ENCODE peak calls at places on chromosomes 7 and 10, in six cellular contexts. E is fibroblast of the conjunctiva, X is posterior vena cava, F is AG08395, H is H4, G is NCI-H1417 treated with DMSO at 0.1 percent for 48 hours. T is an unnamed sample.

GRCh38 chr7:48426966-48427555 is 255.8 kb downstream of the ABCA13 start:
- DNase-seq in E (no peak), X (no peak), F (peak; percentile 4), H (no peak), G (no peak), T (no peak)

GRCh38 chr7:28629216-28629848 is 217.0 kb downstream of the CREB5 start:
- DNase-seq in E (no peak), X (no peak), F (peak; percentile 71), H (no peak), G (no peak), T (no peak)

GRCh38 chr7:16416289-16417282 is 4.8 kb downstream of the CRPPA start:
- DNase-seq in E (no peak), X (no peak), F (peak; percentile 39), H (peak; percentile 83), G (no peak), T (no peak)

GRCh38 chr7:133197972-133198544 is 54.8 kb upstream of the EXOC4 start:
- DNase-seq in E (no peak), X (no peak), F (no peak), H (no peak), G (no peak), T (no peak)

GRCh38 chr7:55965805-55966421 is 1.5 kb downstream of the NIPSNAP2 start:
- DNase-seq in E (peak; percentile 57), X (no peak), F (peak; percentile 28), H (no peak), G (no peak), T (peak; percentile 46)

GRCh38 chr7:67856046-67856445 is 859.4 kb downstream of the TYW1 start:
- DNase-seq in E (no peak), X (no peak), F (no peak), H (no peak), G (no peak), T (no peak)

GRCh38 chr10:47245731-47246350 is 54.2 kb upstream of the GDF10 start:
- DNase-seq in E (no peak), X (no peak), F (no peak), H (no peak), G (no peak), T (no peak)

GRCh38 chr7:23055582-23056178 is 41.8 kb upstream of the HYCC1 start:
- DNase-seq in E (peak; percentile 67), X (no peak), F (peak; percentile 69), H (peak; percentile 86), G (peak; percentile 63), T (peak; percentile 33)

GRCh38 chr10:133124357-133125211 is 35.4 kb upstream of the KNDC1 start:
- DNase-seq in E (no peak), X (peak; percentile 79), F (peak; percentile 74), H (no peak), G (no peak), T (no peak)

GRCh38 chr7:360454-361100 is 70.6 kb downstream of the FOXL3 start:
- DNase-seq in E (no peak), X (peak; percentile 64), F (no peak), H (no peak), G (no peak), T (no peak)

GRCh38 chr10:86376403-86376802 is 9.8 kb upstream of the GRID1 start:
- DNase-seq in E (no peak), X (no peak), F (no peak), H (no peak), G (no peak), T (no peak)

GRCh38 chr7:44326261-44327125 is 1.1 kb upstream of the CAMK2B start:
- DNase-seq in E (no peak), X (no peak), F (no peak), H (peak; percentile 16), G (no peak), T (no peak)

GRCh38 chr10:84329094-84329611 is 764 bp downstream of the CCSER2 start:
- DNase-seq in E (no peak), X (no peak), F (peak; percentile 20), H (peak; percentile 29), G (no peak), T (no peak)

GRCh38 chr10:15684768-15685167 is 35.0 kb downstream of the ITGA8 start:
- DNase-seq in E (no peak), X (no peak), F (no peak), H (no peak), G (no peak), T (no peak)

GRCh38 chr10:12934777-12935176 is 66.7 kb downstream of the CCDC3 start:
- DNase-seq in E (no peak), X (no peak), F (no peak), H (peak; percentile 80), G (no peak), T (no peak)

GRCh38 chr10:100621360-100622205 is 85.8 kb downstream of the HIF1AN start:
- DNase-seq in E (no peak), X (peak; percentile 54), F (no peak), H (no peak), G (no peak), T (no peak)

GRCh38 chr7:94907420-94908203 is at the start of gene PPP1R9A:
- DNase-seq in E (no peak), X (no peak), F (peak; percentile 20), H (peak; percentile 16), G (peak; percentile 41), T (no peak)

GRCh38 chr10:72085864-72086465 is 2.4 kb downstream of the SPOCK2 start:
- DNase-seq in E (no peak), X (no peak), F (no peak), H (no peak), G (no peak), T (no peak)

GRCh38 chr10:82091413-82091812 is 216.4 kb downstream of the NRG3 start:
- DNase-seq in E (no peak), X (no peak), F (no peak), H (no peak), G (no peak), T (no peak)

GRCh38 chr10:72712136-72712535 is 20.2 kb downstream of the MCU start:
- DNase-seq in E (no peak), X (no peak), F (peak; percentile 48), H (no peak), G (no peak), T (no peak)

GRCh38 chr10:127979017-127979416 is 72.1 kb downstream of the PTPRE start:
- DNase-seq in E (no peak), X (peak; percentile 29), F (no peak), H (no peak), G (no peak), T (no peak)

GRCh38 chr7:3243256-3243655 is 57.8 kb upstream of the SDK1 start:
- DNase-seq in E (peak; percentile 9), X (no peak), F (no peak), H (peak; percentile 44), G (no peak), T (no peak)

GRCh38 chr7:26646666-26647065 is 217.7 kb downstream of the SKAP2 start:
- DNase-seq in E (no peak), X (no peak), F (no peak), H (peak; percentile 66), G (no peak), T (no peak)

GRCh38 chr10:86957471-86958108 is at the start of gene MMRN2:
- DNase-seq in E (no peak), X (peak; percentile 83), F (no peak), H (no peak), G (no peak), T (no peak)

GRCh38 chr7:38315410-38315809 is 42.0 kb upstream of the TARP start:
- DNase-seq in E (no peak), X (no peak), F (no peak), H (no peak), G (no peak), T (no peak)

GRCh38 chr7:80924090-80924489 is 5.2 kb upstream of the SEMA3C start:
- DNase-seq in E (no peak), X (no peak), F (no peak), H (no peak), G (no peak), T (no peak)

GRCh38 chr10:3538291-3538849 is 246.6 kb downstream of the KLF6 start:
- DNase-seq in E (no peak), X (no peak), F (no peak), H (peak; percentile 8), G (no peak), T (no peak)

GRCh38 chr7:22189741-22190140 is 167.2 kb downstream of the RAPGEF5 start:
- DNase-seq in E (no peak), X (no peak), F (no peak), H (no peak), G (no peak), T (no peak)

GRCh38 chr10:130807721-130808120 is 503.8 kb downstream of the TCERG1L start:
- DNase-seq in E (no peak), X (peak; percentile 74), F (no peak), H (no peak), G (no peak), T (no peak)

GRCh38 chr7:92010215-92010614 is 69.6 kb downstream of the AKAP9 start:
- DNase-seq in E (no peak), X (no peak), F (no peak), H (no peak), G (no peak), T (no peak)

GRCh38 chr7:147605326-147605725 is 985.2 kb upstream of the C7orf33 start:
- DNase-seq in E (no peak), X (no peak), F (no peak), H (no peak), G (no peak), T (no peak)

GRCh38 chr7:157989611-157990010 is 598.0 kb downstream of the PTPRN2 start:
- DNase-seq in E (no peak), X (no peak), F (no peak), H (no peak), G (no peak), T (no peak)

GRCh38 chr10:96642973-96643372 is 56.2 kb upstream of the TM9SF3 start:
- DNase-seq in E (no peak), X (peak; percentile 91), F (peak; percentile 40), H (no peak), G (no peak), T (no peak)

GRCh38 chr10:14648042-14648765 is 126.5 kb downstream of the FAM107B start:
- DNase-seq in E (peak; percentile 44), X (peak; percentile 84), F (peak; percentile 69), H (no peak), G (peak; percentile 84), T (no peak)

GRCh38 chr7:149866817-149867447 is 6.8 kb upstream of the ATP6V0E2 start:
- DNase-seq in E (no peak), X (no peak), F (no peak), H (peak; percentile 40), G (no peak), T (no peak)

GRCh38 chr7:81234896-81235295 is 316.0 kb upstream of the SEMA3C start:
- DNase-seq in E (no peak), X (no peak), F (no peak), H (no peak), G (no peak), T (no peak)

GRCh38 chr7:87219545-87220025 is at the start of gene TMEM243:
- DNase-seq in E (no peak), X (peak; percentile 95), F (peak; percentile 72), H (peak; percentile 68), G (peak; percentile 9), T (no peak)

GRCh38 chr7:128084896-128085608 is 53.8 kb upstream of the LRRC4 start:
- DNase-seq in E (no peak), X (no peak), F (peak; percentile 64), H (no peak), G (peak; percentile 78), T (no peak)

T was measured in AG09309.